ENCODE peak calls at places on chromosome 7, in nine cellular contexts. Y is C1 segment of cervical spinal cord; H is left colon; E is NCI-H2029 treated with DMSO at 0.1 percent for 48 hours; W is activated naive CD4-positive, alpha-beta T cell treated with Interleukin-2 at 50 U/mL for 16 hours; S is NCI-H460; L is aorta; D is left lung; M is erythroblast. U is an unnamed sample.

GRCh38 chr7:158264881-158265742 is 322.5 kb downstream of the PTPRN2 start:
- DNase-seq in Y (no peak), H (peak; percentile 23), E (no peak), W (no peak), S (no peak), L (peak; percentile 24), D (peak; percentile 69), M (no peak), U (no peak)

GRCh38 chr7:151276651-151277590 is 28.4 kb upstream of the SMARCD3 start:
- DNase-seq in Y (peak; percentile 54), H (no peak), E (no peak), W (peak; percentile 66), S (peak; percentile 45), L (peak; percentile 74), D (peak; percentile 89), M (no peak), U (peak; percentile 56)

GRCh38 chr7:50491209-50491608 is 41.1 kb upstream of the FIGNL1 start:
- DNase-seq in Y (no peak), H (no peak), E (no peak), W (no peak), S (no peak), L (no peak), D (no peak), M (no peak), U (no peak)

GRCh38 chr7:45598697-45599520 is 24.7 kb downstream of the ADCY1 start:
- DNase-seq in Y (no peak), H (no peak), E (no peak), W (no peak), S (no peak), L (no peak), D (no peak), M (no peak), U (no peak)

GRCh38 chr7:1819258-1819841 is 149.3 kb downstream of the ELFN1 start:
- DNase-seq in Y (no peak), H (no peak), E (no peak), W (no peak), S (no peak), L (peak; percentile 26), D (no peak), M (no peak), U (no peak)

GRCh38 chr7:135508853-135509588 is 881 bp downstream of the CNOT4 start:
- DNase-seq in Y (peak; percentile 43), H (peak; percentile 28), E (peak; percentile 37), W (peak; percentile 21), S (peak; percentile 15), L (no peak), D (no peak), M (peak; percentile 78), U (peak; percentile 43)

GRCh38 chr7:116213361-116214155 is 3.2 kb downstream of the TES start:
- DNase-seq in Y (no peak), H (no peak), E (no peak), W (no peak), S (no peak), L (no peak), D (no peak), M (no peak), U (no peak)

GRCh38 chr7:48637382-48637781 is 287.0 kb upstream of the CDC14C start:
- DNase-seq in Y (no peak), H (no peak), E (peak; percentile 87), W (no peak), S (no peak), L (no peak), D (no peak), M (no peak), U (no peak)

GRCh38 chr7:69967152-69967591 is 368.9 kb downstream of the AUTS2 start:
- DNase-seq in Y (no peak), H (no peak), E (no peak), W (no peak), S (no peak), L (no peak), D (no peak), M (no peak), U (peak; percentile 56)

GRCh38 chr7:20352573-20353304 is 22.0 kb downstream of the ITGB8 start:
- DNase-seq in Y (no peak), H (no peak), E (no peak), W (no peak), S (peak; percentile 71), L (no peak), D (no peak), M (no peak), U (no peak)

GRCh38 chr7:31114593-31115343 is 62.7 kb downstream of the ADCYAP1R1 start:
- DNase-seq in Y (no peak), H (no peak), E (no peak), W (no peak), S (peak; percentile 30), L (no peak), D (no peak), M (no peak), U (no peak)

GRCh38 chr7:20229652-20230500 is 12.7 kb upstream of the MACC1 start:
- DNase-seq in Y (no peak), H (no peak), E (no peak), W (no peak), S (peak; percentile 90), L (no peak), D (no peak), M (no peak), U (no peak)

GRCh38 chr7:111098011-111098925 is 7.3 kb downstream of the LRRN3 start:
- DNase-seq in Y (no peak), H (no peak), E (peak; percentile 13), W (peak; percentile 68), S (peak; percentile 23), L (no peak), D (no peak), M (peak; percentile 49), U (peak; percentile 64)

GRCh38 chr7:11505471-11505870 is 326.5 kb downstream of the THSD7A start:
- DNase-seq in Y (no peak), H (no peak), E (no peak), W (no peak), S (no peak), L (no peak), D (no peak), M (no peak), U (no peak)

GRCh38 chr7:5779108-5779507 is 2.4 kb downstream of the RNF216 start:
- DNase-seq in Y (no peak), H (no peak), E (no peak), W (no peak), S (no peak), L (no peak), D (no peak), M (no peak), U (no peak)

GRCh38 chr7:81676813-81677212 is 93.0 kb downstream of the HGF start:
- DNase-seq in Y (no peak), H (no peak), E (no peak), W (no peak), S (no peak), L (no peak), D (no peak), M (no peak), U (no peak)

GRCh38 chr7:131546126-131546525 is 10.3 kb downstream of the PODXL start:
- DNase-seq in Y (no peak), H (peak; percentile 40), E (peak; percentile 96), W (no peak), S (no peak), L (no peak), D (no peak), M (peak; percentile 24), U (no peak)

GRCh38 chr7:95245828-95246227 is 78.5 kb downstream of the PON1 start:
- DNase-seq in Y (no peak), H (no peak), E (no peak), W (no peak), S (no peak), L (no peak), D (no peak), M (no peak), U (no peak)

GRCh38 chr7:91343420-91343819 is 79.2 kb downstream of the FZD1 start:
- DNase-seq in Y (no peak), H (no peak), E (no peak), W (no peak), S (no peak), L (no peak), D (no peak), M (no peak), U (peak; percentile 12)

GRCh38 chr7:134750083-134751062 is 29.1 kb upstream of the CALD1 start:
- DNase-seq in Y (peak; percentile 29), H (no peak), E (no peak), W (peak; percentile 67), S (peak; percentile 38), L (peak; percentile 63), D (no peak), M (peak; percentile 81), U (peak; percentile 54)

GRCh38 chr7:102225025-102225424 is 61.6 kb upstream of the SH2B2 start:
- DNase-seq in Y (no peak), H (no peak), E (no peak), W (no peak), S (no peak), L (no peak), D (no peak), M (no peak), U (no peak)

GRCh38 chr7:1249731-1250130 is 17.1 kb downstream of the UNCX start:
- DNase-seq in Y (no peak), H (no peak), E (no peak), W (no peak), S (no peak), L (peak; percentile 40), D (peak; percentile 47), M (no peak), U (no peak)

GRCh38 chr7:37449621-37450020 is 957 bp upstream of the ELMO1 start:
- DNase-seq in Y (peak; percentile 24), H (no peak), E (no peak), W (no peak), S (no peak), L (no peak), D (no peak), M (no peak), U (no peak)

GRCh38 chr7:155230169-155230593 is 67.5 kb upstream of the INSIG1 start:
- DNase-seq in Y (peak; percentile 56), H (no peak), E (no peak), W (no peak), S (peak; percentile 90), L (no peak), D (no peak), M (no peak), U (peak; percentile 41)

GRCh38 chr7:151204383-151205032 is 5.8 kb downstream of the H2BK1 start:
- DNase-seq in Y (no peak), H (no peak), E (no peak), W (no peak), S (no peak), L (no peak), D (no peak), M (no peak), U (no peak)

GRCh38 chr7:129865932-129866214 is 86.9 kb downstream of the UBE2H start:
- DNase-seq in Y (no peak), H (no peak), E (no peak), W (no peak), S (no peak), L (no peak), D (no peak), M (no peak), U (no peak)

U was measured in NCI-H526.